ENCODE peak calls at places on chromosome 7, in four cellular contexts. One of them, this sample, is unnamed.

GRCh38 chr7:157430721-157431120 is 93.9 kb downstream of the DNAJB6 start:
- DNase-seq in A549: no peak
- DNase-seq in IMR-90: no peak
- DNase-seq in CD4-positive, CD25-positive, alpha-beta regulatory T cell: no peak
- DNase-seq in this sample: no peak

GRCh38 chr7:29078286-29078685 is 68.1 kb downstream of the CPVL start:
- DNase-seq in A549: no peak
- DNase-seq in CD4-positive, CD25-positive, alpha-beta regulatory T cell: no peak
- DNase-seq in IMR-90: no peak
- DNase-seq in this sample: no peak

GRCh38 chr7:2811476-2812118 is 32.5 kb downstream of the GNA12 start:
- DNase-seq in CD4-positive, CD25-positive, alpha-beta regulatory T cell: no peak
- DNase-seq in IMR-90: no peak
- DNase-seq in A549: no peak
- DNase-seq in this sample: no peak

GRCh38 chr7:45682836-45683555 is 108.8 kb downstream of the ADCY1 start:
- DNase-seq in CD4-positive, CD25-positive, alpha-beta regulatory T cell: no peak
- DNase-seq in A549: no peak
- DNase-seq in IMR-90: no peak
- DNase-seq in this sample: no peak

GRCh38 chr7:92747041-92747835 is 89.1 kb downstream of the CDK6 start:
- DNase-seq in A549: no peak
- DNase-seq in IMR-90: peak
- DNase-seq in CD4-positive, CD25-positive, alpha-beta regulatory T cell: no peak
- DNase-seq in this sample: no peak

GRCh38 chr7:138891446-138891810 is 89.8 kb downstream of the KIAA1549 start:
- DNase-seq in CD4-positive, CD25-positive, alpha-beta regulatory T cell: no peak
- DNase-seq in A549: no peak
- DNase-seq in IMR-90: no peak
- DNase-seq in this sample: no peak

GRCh38 chr7:30466266-30466665 is 12.3 kb downstream of the NOD1 start:
- DNase-seq in CD4-positive, CD25-positive, alpha-beta regulatory T cell: no peak
- DNase-seq in IMR-90: no peak
- DNase-seq in A549: no peak
- DNase-seq in this sample: no peak

GRCh38 chr7:70289067-70289466 is 690.8 kb downstream of the AUTS2 start:
- DNase-seq in IMR-90: no peak
- DNase-seq in CD4-positive, CD25-positive, alpha-beta regulatory T cell: no peak
- DNase-seq in A549: no peak
- DNase-seq in this sample: no peak

GRCh38 chr7:26648429-26649015 is 215.9 kb downstream of the SKAP2 start:
- DNase-seq in IMR-90: peak
- DNase-seq in CD4-positive, CD25-positive, alpha-beta regulatory T cell: no peak
- DNase-seq in A549: no peak
- DNase-seq in this sample: no peak

GRCh38 chr7:42597296-42597695 is 314.6 kb downstream of the C7orf25 start:
- DNase-seq in A549: no peak
- DNase-seq in IMR-90: no peak
- DNase-seq in CD4-positive, CD25-positive, alpha-beta regulatory T cell: no peak
- DNase-seq in this sample: no peak

GRCh38 chr7:94580601-94581000 is 71.0 kb downstream of the CASD1 start:
- DNase-seq in CD4-positive, CD25-positive, alpha-beta regulatory T cell: no peak
- DNase-seq in A549: peak
- DNase-seq in IMR-90: peak
- DNase-seq in this sample: no peak

GRCh38 chr7:1531263-1531978 is 919 bp downstream of the MAFK start:
- DNase-seq in CD4-positive, CD25-positive, alpha-beta regulatory T cell: peak
- DNase-seq in A549: no peak
- DNase-seq in IMR-90: peak
- DNase-seq in this sample: no peak

GRCh38 chr7:150855046-150855445 is 2.7 kb downstream of the AOC1 start:
- DNase-seq in CD4-positive, CD25-positive, alpha-beta regulatory T cell: no peak
- DNase-seq in A549: no peak
- DNase-seq in IMR-90: no peak
- DNase-seq in this sample: no peak

GRCh38 chr7:45057853-45058252 is 30.9 kb downstream of the NACAD start:
- DNase-seq in A549: no peak
- DNase-seq in CD4-positive, CD25-positive, alpha-beta regulatory T cell: no peak
- DNase-seq in IMR-90: no peak
- DNase-seq in this sample: no peak

GRCh38 chr7:17939670-17940301 is 508 bp downstream of the SNX13 start:
- DNase-seq in IMR-90: peak
- DNase-seq in A549: peak
- DNase-seq in CD4-positive, CD25-positive, alpha-beta regulatory T cell: no peak
- DNase-seq in this sample: peak

GRCh38 chr7:17934612-17935247 is 5.6 kb downstream of the SNX13 start:
- DNase-seq in IMR-90: no peak
- DNase-seq in A549: no peak
- DNase-seq in CD4-positive, CD25-positive, alpha-beta regulatory T cell: no peak
- DNase-seq in this sample: no peak

GRCh38 chr7:17939111-17939669 is 1.1 kb downstream of the SNX13 start:
- DNase-seq in A549: peak
- DNase-seq in CD4-positive, CD25-positive, alpha-beta regulatory T cell: no peak
- DNase-seq in IMR-90: peak
- DNase-seq in this sample: no peak

GRCh38 chr7:17936321-17936720 is 4.0 kb downstream of the SNX13 start:
- DNase-seq in IMR-90: no peak
- DNase-seq in A549: no peak
- DNase-seq in CD4-positive, CD25-positive, alpha-beta regulatory T cell: no peak
- DNase-seq in this sample: no peak

DNA sequence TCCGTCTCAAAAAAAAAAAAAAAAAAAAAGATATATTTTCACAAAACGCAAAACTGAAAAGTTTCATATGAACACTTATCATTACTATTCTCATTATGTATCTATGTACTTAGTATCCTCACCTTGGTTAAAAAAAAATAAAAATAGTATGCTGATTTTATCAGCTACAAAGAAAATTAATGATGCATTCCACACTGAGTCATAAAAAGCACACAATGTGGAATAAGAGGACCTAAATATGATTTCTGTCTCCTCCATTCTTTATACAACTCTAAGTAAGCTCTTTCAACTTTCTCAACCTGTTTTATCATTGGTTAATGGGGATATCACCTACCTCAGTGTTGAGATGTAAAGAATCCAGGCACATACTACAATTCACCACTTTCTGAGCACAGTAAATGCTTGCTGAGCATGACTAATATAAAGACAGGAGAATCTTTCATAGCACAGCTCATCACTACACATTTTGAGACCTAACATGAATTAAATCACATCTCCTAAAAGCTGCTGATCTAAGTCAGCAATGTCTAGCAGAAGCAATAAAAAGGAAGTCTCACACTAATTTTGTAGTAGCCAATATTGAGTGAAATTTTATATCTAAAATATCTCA is 2.7 kb downstream of the SNX13 start:
- DNase-seq in A549: no peak
- DNase-seq in IMR-90: peak
- DNase-seq in CD4-positive, CD25-positive, alpha-beta regulatory T cell: no peak
- DNase-seq in this sample: no peak
- H3K4me3 ChIP-seq in A549: no peak
- H3K4me3 ChIP-seq in IMR-90: no peak
- H3K4me3 ChIP-seq in CD4-positive, CD25-positive, alpha-beta regulatory T cell: peak
- H3K4me3 ChIP-seq in this sample: no peak

GRCh38 chr7:121083790-121084251 is 95.3 kb downstream of the CPED1 start:
- DNase-seq in CD4-positive, CD25-positive, alpha-beta regulatory T cell: no peak
- DNase-seq in IMR-90: peak
- DNase-seq in A549: no peak
- DNase-seq in this sample: no peak

GRCh38 chr7:121083138-121083789 is 94.8 kb downstream of the CPED1 start:
- DNase-seq in CD4-positive, CD25-positive, alpha-beta regulatory T cell: no peak
- DNase-seq in IMR-90: peak
- DNase-seq in A549: no peak
- DNase-seq in this sample: no peak

GRCh38 chr7:121085922-121086321 is 97.4 kb downstream of the CPED1 start:
- DNase-seq in CD4-positive, CD25-positive, alpha-beta regulatory T cell: no peak
- DNase-seq in IMR-90: peak
- DNase-seq in A549: no peak
- DNase-seq in this sample: no peak

GRCh38 chr7:121084748-121085336 is 96.3 kb downstream of the CPED1 start:
- DNase-seq in A549: no peak
- DNase-seq in IMR-90: peak
- DNase-seq in CD4-positive, CD25-positive, alpha-beta regulatory T cell: no peak
- DNase-seq in this sample: no peak

DNA sequence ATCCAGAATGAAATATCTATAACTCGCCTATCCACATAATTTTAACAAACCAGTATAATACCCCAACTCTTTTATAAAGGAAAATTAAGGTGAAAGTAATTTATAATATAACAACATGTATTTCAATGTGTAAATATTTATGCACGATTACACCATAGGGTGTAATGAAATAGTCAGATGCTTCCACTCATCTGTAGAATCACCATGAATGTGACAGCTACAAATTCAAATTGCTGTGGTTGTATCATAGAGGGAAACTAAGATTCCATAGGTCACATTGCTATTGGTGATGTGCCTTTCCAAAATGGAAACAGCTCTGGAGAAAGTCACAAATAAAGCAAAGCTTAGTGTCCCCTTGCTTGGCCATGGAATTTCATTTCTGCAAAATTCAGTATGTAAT is 95.7 kb downstream of the CPED1 start:
- DNase-seq in IMR-90: peak
- DNase-seq in CD4-positive, CD25-positive, alpha-beta regulatory T cell: no peak
- DNase-seq in A549: no peak
- DNase-seq in this sample: no peak
- H3K27ac ChIP-seq in IMR-90: peak
- H3K27ac ChIP-seq in CD4-positive, CD25-positive, alpha-beta regulatory T cell: no peak
- H3K27ac ChIP-seq in A549: no peak
- H3K27ac ChIP-seq in this sample: no peak

GRCh38 chr7:18495412-18496335 is at the start of gene HDAC9:
- DNase-seq in IMR-90: peak
- DNase-seq in A549: no peak
- DNase-seq in CD4-positive, CD25-positive, alpha-beta regulatory T cell: no peak
- DNase-seq in this sample: no peak
- H3K4me3 ChIP-seq in IMR-90: peak
- H3K4me3 ChIP-seq in A549: no peak
- H3K4me3 ChIP-seq in CD4-positive, CD25-positive, alpha-beta regulatory T cell: peak
- H3K4me3 ChIP-seq in this sample: no peak

GRCh38 chr7:143967398-143967797 is 12.8 kb downstream of the OR2F1 start:
- DNase-seq in CD4-positive, CD25-positive, alpha-beta regulatory T cell: no peak
- DNase-seq in A549: no peak
- DNase-seq in IMR-90: no peak
- DNase-seq in this sample: no peak

GRCh38 chr7:143960813-143961610 is 6.4 kb downstream of the OR2F1 start:
- DNase-seq in IMR-90: no peak
- DNase-seq in CD4-positive, CD25-positive, alpha-beta regulatory T cell: no peak
- DNase-seq in A549: no peak
- DNase-seq in this sample: no peak

GRCh38 chr7:143965280-143965679 is 10.6 kb downstream of the OR2F1 start:
- DNase-seq in IMR-90: no peak
- DNase-seq in CD4-positive, CD25-positive, alpha-beta regulatory T cell: no peak
- DNase-seq in A549: no peak
- DNase-seq in this sample: no peak
- H3K27ac ChIP-seq in IMR-90: no peak
- H3K27ac ChIP-seq in CD4-positive, CD25-positive, alpha-beta regulatory T cell: no peak
- H3K27ac ChIP-seq in A549: peak
- H3K27ac ChIP-seq in this sample: no peak